ENCODE peak calls at places on chromosomes 11 and 22, in five cellular contexts. Z is body of pancreas, E is IMR-90, C is HCT116, I is adrenal gland. P is an unnamed sample. For H3K4me1, the result is how much of the 10 kb centered on the place peaks cover.

GRCh38 chr11:281486-282161 is 3.4 kb downstream of the NLRP6 start:
- DNase-seq in C (no peak), E (no peak), Z (no peak), I (no peak), P (peak)

GRCh38 chr11:123129920-123130319 is 65.1 kb downstream of the CLMP start:
- DNase-seq in Z (no peak), E (peak), C (no peak), I (no peak), P (no peak)

GRCh38 chr11:125082040-125082439 is 18.9 kb downstream of the SLC37A2 start:
- DNase-seq in C (no peak), Z (no peak), I (peak), E (no peak), P (no peak)

GRCh38 chr22:42444060-42444904 is 12.1 kb upstream of the NFAM1 start:
- DNase-seq in I (peak), Z (peak), C (peak), E (peak), P (peak)

GRCh38 chr11:57515332-57516060 is at the start of gene SLC43A1:
- DNase-seq in C (no peak), I (peak), Z (peak), E (peak), P (peak)

GRCh38 chr22:17121235-17122195 is at the start of gene TMEM121B:
- DNase-seq in I (peak), E (peak), Z (peak), C (no peak), P (no peak)

GRCh38 chr11:12801976-12802375 is 127.8 kb downstream of the TEAD1 start:
- DNase-seq in C (no peak), I (no peak), Z (no peak), E (no peak), P (no peak)

GRCh38 chr11:62806611-62807121 is 1.4 kb upstream of the NXF1 start:
- DNase-seq in C (no peak), I (peak), E (peak), Z (peak), P (no peak)

GRCh38 chr22:26589367-26589844 is 526 bp downstream of the TPST2 start:
- DNase-seq in Z (peak), C (no peak), I (peak), E (peak), P (peak)

GRCh38 chr11:78256962-78257361 is 68.2 kb downstream of the USP35 start:
- DNase-seq in Z (peak), C (no peak), I (peak), E (peak), P (peak)

GRCh38 chr11:8646873-8647272 is 35.6 kb downstream of the TRIM66 start:
- DNase-seq in C (no peak), Z (no peak), I (no peak), E (no peak), P (no peak)

GRCh38 chr11:62548545-62549335 is 2.1 kb upstream of the AHNAK start:
- DNase-seq in I (no peak), E (no peak), Z (peak), C (no peak), P (no peak)

GRCh38 chr11:104146421-104146820 is 17.5 kb downstream of the PDGFD start:
- DNase-seq in I (no peak), C (no peak), Z (no peak), E (no peak), P (no peak)

GRCh38 chr11:113506461-113506860 is 31.3 kb upstream of the DRD2 start:
- DNase-seq in C (no peak), Z (no peak), E (no peak), I (no peak), P (no peak)

GRCh38 chr11:124194696-124195418 is 11.7 kb downstream of the OR10D3 start:
- DNase-seq in C (peak), Z (peak), I (no peak), E (peak), P (peak)

GRCh38 chr22:49229483-49230193 is 598.0 kb downstream of the BRD1 start:
- DNase-seq in E (no peak), C (no peak), I (no peak), Z (no peak), P (no peak)

GRCh38 chr11:4826425-4826824 is 5.3 kb downstream of the OR51F2 start:
- DNase-seq in Z (no peak), C (no peak), E (peak), I (no peak), P (no peak)

GRCh38 chr11:68837583-68838571 is 3.8 kb downstream of the CPT1A start:
- DNase-seq in Z (no peak), E (no peak), I (no peak), C (no peak), P (no peak)

GRCh38 chr11:68839953-68840641 is 1.6 kb downstream of the CPT1A start:
- DNase-seq in Z (peak), E (peak), C (no peak), I (no peak), P (no peak)

GRCh38 chr11:68840661-68841653 is 759 bp downstream of the CPT1A start:
- DNase-seq in Z (peak), C (no peak), I (peak), E (peak), P (peak)

GRCh38 chr11:68838572-68838964 is 3.1 kb downstream of the CPT1A start:
- DNase-seq in Z (peak), E (no peak), I (peak), C (no peak), P (no peak)

GRCh38 chr11:68839054-68839865 is 2.5 kb downstream of the CPT1A start:
- DNase-seq in Z (peak), E (peak), I (peak), C (peak), P (peak)
- H3K4me1 ChIP-seq in Z (half or more), E (under half), I (half or more), C (under half), P (under half)

DNA sequence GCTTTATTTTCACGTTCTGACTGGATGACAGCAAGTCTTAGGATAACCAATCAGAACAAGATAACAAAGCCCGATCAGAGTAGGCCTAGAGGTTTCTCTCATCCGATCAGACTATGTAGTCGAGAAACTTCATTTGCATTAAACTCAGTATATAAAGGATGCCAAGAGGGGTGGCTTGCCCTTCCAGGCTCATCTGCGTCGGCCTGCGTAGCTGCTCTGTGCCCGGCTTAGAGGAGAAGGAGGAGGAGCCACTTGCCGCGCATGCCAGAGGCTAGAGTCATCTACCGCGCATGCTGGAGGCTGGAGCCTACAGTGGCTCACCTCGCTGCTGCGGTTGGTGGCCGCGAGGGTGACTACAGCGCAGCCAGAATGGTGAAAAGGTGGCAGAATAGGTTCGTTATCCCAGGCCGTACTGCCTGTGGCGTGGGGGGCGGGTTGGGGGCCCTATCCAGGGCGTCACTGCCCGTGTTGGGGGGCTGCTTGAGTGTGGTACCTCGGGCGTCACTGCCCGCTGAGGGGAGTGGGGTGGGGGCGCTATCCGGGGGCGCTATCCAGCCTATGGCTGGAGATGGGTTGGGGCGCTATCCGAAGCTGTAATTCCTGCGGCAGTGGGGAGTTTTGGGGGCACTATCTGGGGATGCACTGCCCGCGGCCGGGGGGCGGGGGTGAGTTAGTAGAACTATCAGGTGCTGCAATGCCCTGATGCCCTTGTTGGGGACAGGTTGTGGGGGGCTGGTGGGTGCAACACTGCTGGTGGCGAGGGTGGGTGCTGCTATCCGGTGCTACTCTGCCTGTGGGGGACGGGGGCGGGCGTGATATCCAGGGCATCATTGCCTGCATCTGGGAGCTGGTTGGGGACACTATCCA is at the start of gene RFPL2:
- DNase-seq in Z (peak), E (peak), C (peak), I (no peak), P (peak)
- TF ChIP-seq POLR2A in Z (no peak), E (no peak), C (peak), I (no peak), P (no peak)

DNA sequence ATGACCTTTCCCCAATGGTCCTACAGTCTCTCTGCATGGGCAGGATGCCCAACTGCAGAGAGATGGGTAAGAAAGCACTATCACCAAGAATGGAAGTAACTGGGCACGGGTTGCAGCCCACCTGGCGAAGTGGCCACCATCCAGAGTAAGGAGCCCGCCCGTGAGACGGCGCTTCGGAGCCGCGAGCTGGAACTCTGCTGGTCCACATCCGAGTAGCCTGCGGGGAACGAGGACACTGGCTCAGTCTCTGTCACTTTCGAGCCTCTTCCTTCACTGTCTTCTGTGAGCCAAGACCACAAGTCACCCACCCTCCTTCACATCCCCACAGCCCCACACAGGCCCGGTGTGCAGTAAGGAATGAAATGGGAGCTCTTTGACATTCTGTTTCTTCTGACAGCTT is 5.7 kb downstream of the SUN2 start:
- DNase-seq in E (no peak), I (no peak), Z (no peak), C (no peak), P (no peak)
- H3K4me1 ChIP-seq in E (under half), I (under half), Z (under half), C (under half), P (under half)

GRCh38 chr11:65419460-65419772 is 3.2 kb upstream of the NEAT1 start:
- DNase-seq in C (no peak), I (peak), Z (no peak), E (no peak), P (peak)

GRCh38 chr11:65417221-65417701 is 5.3 kb upstream of the NEAT1 start:
- DNase-seq in E (no peak), I (peak), C (no peak), Z (peak), P (no peak)

GRCh38 chr11:65418681-65419459 is 3.7 kb upstream of the NEAT1 start:
- DNase-seq in I (peak), C (peak), E (peak), Z (peak), P (peak)

GRCh38 chr11:65417702-65418430 is 4.7 kb upstream of the NEAT1 start:
- DNase-seq in Z (peak), E (peak), I (peak), C (no peak), P (peak)

DNA sequence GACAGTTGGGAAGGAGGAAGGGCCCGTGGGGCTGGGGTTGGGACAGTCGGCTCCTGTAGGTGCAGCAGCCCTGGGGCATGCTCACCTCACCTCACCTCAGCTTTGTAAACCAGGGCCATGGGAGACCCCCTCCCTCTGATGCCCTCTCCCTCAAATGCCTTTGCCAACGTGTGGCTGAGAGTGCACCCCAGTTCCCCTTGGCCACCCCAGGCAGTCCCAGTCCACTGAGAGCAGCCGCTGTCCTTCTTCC is 4.2 kb upstream of the NEAT1 start:
- DNase-seq in I (no peak), E (no peak), Z (no peak), C (no peak), P (no peak)
- TF ChIP-seq POLR2A in I (no peak), E (no peak), Z (no peak), C (no peak), P (peak)

GRCh38 chr22:46004105-46004866 is 27.3 kb upstream of the WNT7B start:
- DNase-seq in E (no peak), C (no peak), I (no peak), Z (no peak), P (peak)
- H3K4me1 ChIP-seq in E (under half), C (under half), I (half or more), Z (under half), P (under half)

P was measured in Peyer's patch.